ENCODE peak calls at places on chromosomes 3 and 15, in ten cellular contexts. One of them, this sample, is unnamed. For H3K36me3, the result is how much of the 10 kb centered on the place peaks cover.

GRCh38 chr15:57305009-57305408 is 71.3 kb upstream of the CGNL1 start:
- DNase-seq in astrocyte: no peak
- DNase-seq in HCT116: no peak
- DNase-seq in GM12878: no peak
- DNase-seq in WERI-Rb-1: peak
- DNase-seq in cardiac muscle cell: no peak
- DNase-seq in esophagus muscularis mucosa: no peak
- DNase-seq in heart right ventricle: no peak
- DNase-seq in neural progenitor cell: no peak
- DNase-seq in IMR-90: no peak
- DNase-seq in this sample: no peak

GRCh38 chr3:19029837-19030835 is 118.2 kb upstream of the KCNH8 start:
- DNase-seq in astrocyte: no peak
- DNase-seq in GM12878: no peak
- DNase-seq in heart right ventricle: no peak
- DNase-seq in HCT116: no peak
- DNase-seq in cardiac muscle cell: no peak
- DNase-seq in neural progenitor cell: no peak
- DNase-seq in IMR-90: no peak
- DNase-seq in esophagus muscularis mucosa: no peak
- DNase-seq in WERI-Rb-1: no peak
- DNase-seq in this sample: no peak

GRCh38 chr15:29749365-29750086 is 72.7 kb downstream of the TJP1 start:
- DNase-seq in cardiac muscle cell: no peak
- DNase-seq in HCT116: no peak
- DNase-seq in heart right ventricle: no peak
- DNase-seq in astrocyte: no peak
- DNase-seq in esophagus muscularis mucosa: no peak
- DNase-seq in WERI-Rb-1: no peak
- DNase-seq in IMR-90: no peak
- DNase-seq in GM12878: no peak
- DNase-seq in neural progenitor cell: no peak
- DNase-seq in this sample: no peak

GRCh38 chr3:42535981-42536784 is 33.7 kb downstream of the VIPR1 start:
- DNase-seq in WERI-Rb-1: peak
- DNase-seq in astrocyte: no peak
- DNase-seq in HCT116: no peak
- DNase-seq in IMR-90: no peak
- DNase-seq in GM12878: no peak
- DNase-seq in neural progenitor cell: peak
- DNase-seq in heart right ventricle: peak
- DNase-seq in esophagus muscularis mucosa: no peak
- DNase-seq in cardiac muscle cell: peak
- DNase-seq in this sample: no peak

GRCh38 chr15:82159922-82160321 is 102.6 kb downstream of the EFL1 start:
- DNase-seq in GM12878: no peak
- DNase-seq in astrocyte: peak
- DNase-seq in esophagus muscularis mucosa: no peak
- DNase-seq in HCT116: peak
- DNase-seq in cardiac muscle cell: peak
- DNase-seq in heart right ventricle: no peak
- DNase-seq in IMR-90: peak
- DNase-seq in WERI-Rb-1: no peak
- DNase-seq in neural progenitor cell: peak
- DNase-seq in this sample: no peak

GRCh38 chr3:171385086-171385485 is 75.1 kb downstream of the TNIK start:
- DNase-seq in esophagus muscularis mucosa: no peak
- DNase-seq in IMR-90: no peak
- DNase-seq in GM12878: no peak
- DNase-seq in cardiac muscle cell: no peak
- DNase-seq in astrocyte: no peak
- DNase-seq in WERI-Rb-1: no peak
- DNase-seq in heart right ventricle: no peak
- DNase-seq in HCT116: no peak
- DNase-seq in neural progenitor cell: no peak
- DNase-seq in this sample: no peak

GRCh38 chr3:57647292-57647940 is 45.5 kb downstream of the DENND6A start:
- DNase-seq in IMR-90: no peak
- DNase-seq in WERI-Rb-1: no peak
- DNase-seq in esophagus muscularis mucosa: no peak
- DNase-seq in astrocyte: no peak
- DNase-seq in neural progenitor cell: no peak
- DNase-seq in heart right ventricle: no peak
- DNase-seq in GM12878: no peak
- DNase-seq in cardiac muscle cell: no peak
- DNase-seq in HCT116: no peak
- DNase-seq in this sample: no peak

GRCh38 chr3:11522398-11522715 is 121.4 kb downstream of the VGLL4 start:
- DNase-seq in astrocyte: no peak
- DNase-seq in IMR-90: peak
- DNase-seq in heart right ventricle: no peak
- DNase-seq in neural progenitor cell: no peak
- DNase-seq in HCT116: no peak
- DNase-seq in cardiac muscle cell: no peak
- DNase-seq in GM12878: no peak
- DNase-seq in esophagus muscularis mucosa: no peak
- DNase-seq in WERI-Rb-1: no peak
- DNase-seq in this sample: no peak

GRCh38 chr3:14913071-14913925 is 34.1 kb upstream of the NR2C2 start:
- DNase-seq in esophagus muscularis mucosa: no peak
- DNase-seq in astrocyte: no peak
- DNase-seq in neural progenitor cell: no peak
- DNase-seq in WERI-Rb-1: no peak
- DNase-seq in heart right ventricle: no peak
- DNase-seq in GM12878: no peak
- DNase-seq in IMR-90: no peak
- DNase-seq in cardiac muscle cell: no peak
- DNase-seq in HCT116: no peak
- DNase-seq in this sample: no peak

GRCh38 chr3:98971183-98971681 is 69.7 kb upstream of the DCBLD2 start:
- DNase-seq in GM12878: no peak
- DNase-seq in IMR-90: peak
- DNase-seq in esophagus muscularis mucosa: no peak
- DNase-seq in cardiac muscle cell: peak
- DNase-seq in astrocyte: peak
- DNase-seq in WERI-Rb-1: no peak
- DNase-seq in heart right ventricle: no peak
- DNase-seq in HCT116: peak
- DNase-seq in neural progenitor cell: no peak
- DNase-seq in this sample: no peak

GRCh38 chr15:28960979-28961378 is 75.2 kb downstream of the APBA2 start:
- DNase-seq in heart right ventricle: no peak
- DNase-seq in GM12878: no peak
- DNase-seq in IMR-90: peak
- DNase-seq in HCT116: peak
- DNase-seq in cardiac muscle cell: peak
- DNase-seq in astrocyte: peak
- DNase-seq in esophagus muscularis mucosa: peak
- DNase-seq in neural progenitor cell: no peak
- DNase-seq in WERI-Rb-1: no peak
- DNase-seq in this sample: no peak

GRCh38 chr3:48661501-48662139 is 1.1 kb downstream of the CELSR3 start:
- DNase-seq in HCT116: no peak
- DNase-seq in IMR-90: peak
- DNase-seq in neural progenitor cell: peak
- DNase-seq in astrocyte: peak
- DNase-seq in cardiac muscle cell: peak
- DNase-seq in esophagus muscularis mucosa: no peak
- DNase-seq in WERI-Rb-1: no peak
- DNase-seq in GM12878: no peak
- DNase-seq in heart right ventricle: peak
- DNase-seq in this sample: peak

GRCh38 chr15:78058401-78058935 is 19.0 kb downstream of the TBC1D2B start:
- DNase-seq in astrocyte: no peak
- DNase-seq in esophagus muscularis mucosa: no peak
- DNase-seq in WERI-Rb-1: no peak
- DNase-seq in HCT116: no peak
- DNase-seq in neural progenitor cell: no peak
- DNase-seq in heart right ventricle: no peak
- DNase-seq in IMR-90: no peak
- DNase-seq in cardiac muscle cell: no peak
- DNase-seq in GM12878: no peak
- DNase-seq in this sample: no peak

GRCh38 chr3:43892535-43892934 is 201.8 kb downstream of the ABHD5 start:
- DNase-seq in cardiac muscle cell: no peak
- DNase-seq in GM12878: peak
- DNase-seq in heart right ventricle: no peak
- DNase-seq in esophagus muscularis mucosa: no peak
- DNase-seq in astrocyte: no peak
- DNase-seq in neural progenitor cell: no peak
- DNase-seq in IMR-90: no peak
- DNase-seq in HCT116: no peak
- DNase-seq in WERI-Rb-1: no peak
- DNase-seq in this sample: no peak

GRCh38 chr3:49929333-49930240 is at the start of gene MON1A:
- DNase-seq in WERI-Rb-1: peak
- DNase-seq in neural progenitor cell: peak
- DNase-seq in GM12878: peak
- DNase-seq in IMR-90: peak
- DNase-seq in cardiac muscle cell: peak
- DNase-seq in heart right ventricle: peak
- DNase-seq in esophagus muscularis mucosa: peak
- DNase-seq in HCT116: peak
- DNase-seq in astrocyte: peak
- DNase-seq in this sample: peak
- H3K27ac ChIP-seq in WERI-Rb-1: peak
- H3K27ac ChIP-seq in neural progenitor cell: no peak
- H3K27ac ChIP-seq in GM12878: peak
- H3K27ac ChIP-seq in IMR-90: peak
- H3K27ac ChIP-seq in cardiac muscle cell: peak
- H3K27ac ChIP-seq in heart right ventricle: peak
- H3K27ac ChIP-seq in esophagus muscularis mucosa: peak
- H3K27ac ChIP-seq in HCT116: peak
- H3K27ac ChIP-seq in astrocyte: peak
- H3K27ac ChIP-seq in this sample: peak

DNA sequence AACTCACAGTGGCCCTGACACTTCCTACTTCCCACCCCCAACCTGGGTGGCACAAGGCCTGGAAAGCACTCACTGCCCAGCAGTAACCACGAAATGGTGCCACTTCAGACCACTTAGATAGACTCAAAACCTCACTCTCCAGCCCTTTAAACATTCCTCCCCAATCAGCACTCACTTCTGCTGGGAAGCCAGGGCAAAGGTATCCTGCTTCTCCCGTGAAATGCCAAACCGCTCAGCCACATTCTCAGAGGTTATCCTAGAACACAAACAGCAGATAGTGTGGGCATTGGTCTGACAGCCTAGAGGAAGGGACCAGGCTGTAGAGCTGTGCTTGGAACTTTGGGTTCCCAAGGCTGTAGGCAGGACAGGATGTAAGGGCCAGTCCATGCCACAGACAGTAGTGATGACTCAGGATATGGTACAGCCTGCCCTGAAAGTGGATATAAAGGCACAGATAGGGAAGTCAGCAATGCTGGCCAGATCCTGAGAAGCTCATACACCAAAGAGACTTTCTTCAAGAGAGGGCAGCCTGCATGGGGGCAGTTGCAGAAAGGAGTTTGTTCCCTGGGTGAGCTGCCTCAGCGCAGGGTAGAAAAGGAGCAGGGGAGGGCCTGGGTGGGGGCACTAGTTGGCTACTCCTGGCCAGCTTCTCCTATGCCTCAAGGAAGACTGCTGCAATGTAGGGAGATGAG is 9.2 kb downstream of the ACAA1 start:
- DNase-seq in esophagus muscularis mucosa: no peak
- DNase-seq in astrocyte: no peak
- DNase-seq in cardiac muscle cell: no peak
- DNase-seq in IMR-90: no peak
- DNase-seq in heart right ventricle: no peak
- DNase-seq in neural progenitor cell: no peak
- DNase-seq in GM12878: no peak
- DNase-seq in HCT116: no peak
- DNase-seq in WERI-Rb-1: no peak
- DNase-seq in this sample: peak
- H3K36me3 ChIP-seq in esophagus muscularis mucosa: half or more
- H3K36me3 ChIP-seq in astrocyte: under half
- H3K36me3 ChIP-seq in cardiac muscle cell: half or more
- H3K36me3 ChIP-seq in IMR-90: half or more
- H3K36me3 ChIP-seq in heart right ventricle: under half
- H3K36me3 ChIP-seq in neural progenitor cell: under half
- H3K36me3 ChIP-seq in GM12878: half or more
- H3K36me3 ChIP-seq in HCT116: under half
- H3K36me3 ChIP-seq in WERI-Rb-1: half or more
- H3K36me3 ChIP-seq in this sample: under half

DNA sequence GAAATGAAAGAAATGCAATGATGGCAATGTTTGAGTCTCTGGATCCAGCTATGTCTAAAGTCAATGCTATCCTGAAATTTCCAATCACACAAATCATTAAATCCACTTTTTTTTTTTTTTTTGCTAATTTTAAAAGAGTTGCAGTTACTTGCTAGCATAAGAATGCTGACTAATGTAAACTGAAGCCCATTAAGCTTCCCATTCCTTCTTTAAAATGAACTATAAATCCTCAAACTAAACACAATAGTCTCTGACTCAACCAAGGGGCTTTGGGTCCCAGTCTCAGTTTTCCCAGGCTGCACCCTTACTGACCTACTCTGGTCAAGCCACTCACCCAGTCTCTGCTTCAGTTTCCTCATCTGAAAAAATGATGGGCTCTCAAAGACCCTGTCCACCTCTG is 361.1 kb downstream of the ERC2 start:
- DNase-seq in astrocyte: no peak
- DNase-seq in neural progenitor cell: no peak
- DNase-seq in esophagus muscularis mucosa: no peak
- DNase-seq in cardiac muscle cell: no peak
- DNase-seq in WERI-Rb-1: no peak
- DNase-seq in IMR-90: no peak
- DNase-seq in heart right ventricle: no peak
- DNase-seq in GM12878: no peak
- DNase-seq in HCT116: no peak
- DNase-seq in this sample: no peak
- H3K4me3 ChIP-seq in astrocyte: no peak
- H3K4me3 ChIP-seq in neural progenitor cell: no peak
- H3K4me3 ChIP-seq in esophagus muscularis mucosa: no peak
- H3K4me3 ChIP-seq in cardiac muscle cell: no peak
- H3K4me3 ChIP-seq in WERI-Rb-1: no peak
- H3K4me3 ChIP-seq in IMR-90: no peak
- H3K4me3 ChIP-seq in heart right ventricle: no peak
- H3K4me3 ChIP-seq in GM12878: no peak
- H3K4me3 ChIP-seq in HCT116: no peak
- H3K4me3 ChIP-seq in this sample: no peak

GRCh38 chr15:33846862-33847261 is 121.4 kb upstream of the CHRM5 start:
- DNase-seq in GM12878: no peak
- DNase-seq in neural progenitor cell: no peak
- DNase-seq in HCT116: no peak
- DNase-seq in esophagus muscularis mucosa: no peak
- DNase-seq in cardiac muscle cell: no peak
- DNase-seq in astrocyte: no peak
- DNase-seq in IMR-90: no peak
- DNase-seq in heart right ventricle: no peak
- DNase-seq in WERI-Rb-1: no peak
- DNase-seq in this sample: no peak
- H3K27ac ChIP-seq in GM12878: no peak
- H3K27ac ChIP-seq in neural progenitor cell: no peak
- H3K27ac ChIP-seq in HCT116: no peak
- H3K27ac ChIP-seq in esophagus muscularis mucosa: no peak
- H3K27ac ChIP-seq in cardiac muscle cell: no peak
- H3K27ac ChIP-seq in astrocyte: no peak
- H3K27ac ChIP-seq in IMR-90: no peak
- H3K27ac ChIP-seq in heart right ventricle: no peak
- H3K27ac ChIP-seq in WERI-Rb-1: no peak
- H3K27ac ChIP-seq in this sample: no peak

This sample was measured in lung.